ENCODE peak calls at places on chromosomes 12 and 14, in five cellular contexts. Q is T1000; N is NCI-H2029; H is stimulated activated CD4-positive, alpha-beta T cell treated with anti-CD3 and anti-CD28 coated beads, Interleukin-15, amount 100 ng/mL, for 1 hour; S is PC-3. B is an unnamed sample.

GRCh38 chr14:81974543-81974942 is 440.9 kb upstream of the SEL1L start:
- DNase-seq in N (no peak), Q (no peak), S (no peak), H (no peak), B (no peak)

GRCh38 chr14:92563359-92563758 is 49.8 kb downstream of the RIN3 start:
- DNase-seq in S (peak), N (no peak), H (no peak), Q (no peak), B (peak)

GRCh38 chr12:219891-220352 is 6.0 kb upstream of the SLC6A12 start:
- DNase-seq in H (peak), S (peak), N (peak), Q (no peak), B (peak)

GRCh38 chr12:132588821-132589669 is 21.3 kb downstream of the LRCOL1 start:
- DNase-seq in H (no peak), N (no peak), Q (no peak), S (no peak), B (no peak)

GRCh38 chr12:117111386-117112267 is 12.4 kb upstream of the TESC start:
- DNase-seq in S (no peak), N (peak), H (no peak), Q (no peak), B (no peak)

GRCh38 chr12:68910128-68910527 is 22.8 kb downstream of the CPM start:
- DNase-seq in S (peak), H (no peak), Q (no peak), N (no peak), B (peak)

GRCh38 chr12:1443421-1444141 is 150.8 kb downstream of the FBXL14 start:
- DNase-seq in S (no peak), H (no peak), Q (no peak), N (no peak), B (no peak)

GRCh38 chr14:52002542-52002941 is 13.2 kb downstream of the RTRAF start:
- DNase-seq in N (no peak), Q (no peak), S (no peak), H (no peak), B (no peak)

GRCh38 chr14:104192146-104192882 is 53.9 kb downstream of the KIF26A start:
- DNase-seq in H (no peak), S (no peak), N (no peak), Q (no peak), B (no peak)

GRCh38 chr12:90393089-90393488 is 561.9 kb downstream of the CCER1 start:
- DNase-seq in S (no peak), Q (no peak), N (no peak), H (no peak), B (peak)

GRCh38 chr14:76306131-76306530 is 69.8 kb upstream of the ESRRB start:
- DNase-seq in N (no peak), H (no peak), S (no peak), Q (no peak), B (no peak)

B was measured in bronchial epithelial cell.